ENCODE peak calls at places on chromosome 3, in nine cellular contexts. Q is fibroblast of lung; U is aorta; W is LoVo; Z is Peyer's patch; D is activated CD8-positive, alpha-beta T cell treated with anti-CD3 and anti-CD28 coated beads for 36 hours; I is psoas muscle; H is GM12892; G is pancreas. J is an unnamed sample.

GRCh38 chr3:46971742-46972141 is 4.8 kb downstream of the CCDC12 start:
- DNase-seq in H (no peak), Z (no peak), D (no peak), W (no peak), I (no peak), U (no peak), G (no peak), Q (no peak), J (no peak)

GRCh38 chr3:195882002-195882441 is 26.3 kb downstream of the TNK2 start:
- DNase-seq in H (no peak), D (no peak), G (no peak), I (peak; percentile 35), Q (no peak), Z (no peak), W (no peak), U (no peak), J (peak; percentile 75)

GRCh38 chr3:156161172-156161571 is 40.8 kb downstream of the KCNAB1 start:
- DNase-seq in Q (peak; percentile 40), H (no peak), G (no peak), W (no peak), Z (no peak), U (no peak), I (no peak), D (peak; percentile 49), J (no peak)

GRCh38 chr3:194189243-194189791 is 53.4 kb downstream of the HES1 start:
- DNase-seq in G (no peak), Z (no peak), D (no peak), Q (no peak), I (no peak), W (no peak), H (no peak), U (peak; percentile 52), J (no peak)

GRCh38 chr3:108097326-108098035 is 6.7 kb upstream of the CD47 start:
- DNase-seq in H (no peak), I (no peak), D (no peak), W (no peak), G (no peak), U (no peak), Q (no peak), Z (no peak), J (no peak)

GRCh38 chr3:46867550-46867898 is 4.3 kb upstream of the MYL3 start:
- DNase-seq in G (peak; percentile 84), H (no peak), Q (peak; percentile 73), Z (peak; percentile 65), I (peak; percentile 94), D (no peak), U (peak; percentile 89), W (no peak), J (no peak)

GRCh38 chr3:148943531-148944200 is 47.7 kb upstream of the GYG1 start:
- DNase-seq in Q (peak; percentile 91), Z (no peak), I (no peak), D (peak; percentile 30), H (peak; percentile 23), U (no peak), W (peak; percentile 81), G (no peak), J (no peak)

GRCh38 chr3:37136067-37136466 is 38.3 kb downstream of the LRRFIP2 start:
- DNase-seq in I (no peak), Z (no peak), Q (peak; percentile 47), G (no peak), H (no peak), U (no peak), W (no peak), D (no peak), J (no peak)

GRCh38 chr3:14523792-14524191 is 16.4 kb downstream of the GRIP2 start:
- DNase-seq in I (peak; percentile 62), H (no peak), D (no peak), G (no peak), U (no peak), Z (no peak), Q (peak; percentile 14), W (no peak), J (no peak)

GRCh38 chr3:3110299-3110630 is at the start of gene IL5RA:
- DNase-seq in U (no peak), G (no peak), Z (no peak), I (no peak), D (no peak), Q (peak; percentile 15), H (no peak), W (no peak), J (no peak)

GRCh38 chr3:45986303-45986982 is 9.2 kb downstream of the FYCO1 start:
- DNase-seq in I (no peak), H (no peak), D (no peak), G (peak; percentile 81), Q (peak; percentile 67), U (peak; percentile 79), W (peak; percentile 64), Z (no peak), J (no peak)

GRCh38 chr3:12229896-12230295 is 59.0 kb upstream of the PPARG start:
- DNase-seq in G (no peak), W (peak; percentile 23), U (no peak), I (no peak), Q (no peak), Z (peak; percentile 53), D (no peak), H (no peak), J (no peak)

GRCh38 chr3:171602072-171602471 is 141.9 kb upstream of the TNIK start:
- DNase-seq in G (no peak), U (no peak), Q (no peak), W (no peak), H (no peak), I (no peak), D (no peak), Z (no peak), J (no peak)

GRCh38 chr3:108518895-108519294 is 8.5 kb upstream of the MYH15 start:
- DNase-seq in G (no peak), Z (no peak), Q (no peak), D (no peak), U (no peak), I (no peak), H (no peak), W (no peak), J (no peak)

GRCh38 chr3:8869613-8870012 is 93.7 kb downstream of the RAD18 start:
- DNase-seq in Z (no peak), I (no peak), W (peak; percentile 69), U (no peak), Q (peak; percentile 74), D (no peak), H (no peak), G (no peak), J (no peak)

GRCh38 chr3:174936590-174936989 is 77.5 kb downstream of the NAALADL2 start:
- DNase-seq in H (no peak), U (no peak), D (no peak), Z (no peak), Q (no peak), G (no peak), I (no peak), W (no peak), J (no peak)

GRCh38 chr3:58386966-58387365 is 46.7 kb downstream of the PDHB start:
- DNase-seq in I (no peak), D (no peak), Q (peak; percentile 68), G (no peak), Z (peak; percentile 51), W (no peak), U (peak; percentile 57), H (no peak), J (no peak)

GRCh38 chr3:74643636-74644035 is 29.2 kb upstream of the CNTN3 start:
- DNase-seq in H (no peak), I (peak; percentile 64), W (no peak), Z (no peak), D (no peak), G (peak; percentile 81), U (no peak), Q (peak; percentile 86), J (no peak)

GRCh38 chr3:150462108-150462507 is 54.0 kb downstream of the TSC22D2 start:
- DNase-seq in H (no peak), D (no peak), I (no peak), G (no peak), W (no peak), Q (peak; percentile 57), U (no peak), Z (no peak), J (no peak)

GRCh38 chr3:89851974-89852621 is 744.7 kb downstream of the EPHA3 start:
- DNase-seq in U (no peak), Z (peak; percentile 48), I (no peak), G (no peak), D (peak; percentile 1), W (no peak), H (no peak), Q (peak; percentile 72), J (no peak)

GRCh38 chr3:117524890-117525289 is 815.3 kb downstream of the TUSC7 start:
- DNase-seq in H (no peak), I (no peak), W (no peak), Q (peak; percentile 67), Z (no peak), D (no peak), U (no peak), G (no peak), J (no peak)

GRCh38 chr3:71512000-71512399 is 71.5 kb downstream of the FOXP1 start:
- DNase-seq in Z (peak; percentile 60), I (no peak), G (no peak), Q (no peak), U (no peak), W (no peak), H (peak; percentile 16), D (peak; percentile 52), J (no peak)

GRCh38 chr3:192570757-192571156 is 156.6 kb downstream of the FGF12 start:
- DNase-seq in Z (no peak), H (no peak), D (no peak), I (no peak), Q (peak; percentile 2), G (no peak), U (no peak), W (no peak), J (no peak)

GRCh38 chr3:150756491-150757059 is 6.4 kb downstream of the SIAH2 start:
- DNase-seq in Q (no peak), U (no peak), W (no peak), D (no peak), I (no peak), G (no peak), H (no peak), Z (no peak), J (no peak)

GRCh38 chr3:127970966-127971592 is 56.0 kb downstream of the KBTBD12 start:
- DNase-seq in G (no peak), U (no peak), Z (peak; percentile 61), W (peak; percentile 73), I (no peak), H (no peak), Q (peak; percentile 67), D (peak; percentile 39), J (no peak)

GRCh38 chr3:184145120-184145524 is 10.0 kb downstream of the EIF2B5 start:
- DNase-seq in G (peak; percentile 59), H (no peak), Q (peak; percentile 56), I (peak; percentile 62), U (no peak), W (peak; percentile 25), D (peak; percentile 61), Z (peak; percentile 81), J (no peak)

GRCh38 chr3:172171396-172172075 is 132.2 kb downstream of the FNDC3B start:
- DNase-seq in H (no peak), U (no peak), G (no peak), Z (no peak), Q (no peak), I (no peak), W (no peak), D (no peak), J (no peak)

GRCh38 chr3:134294302-134294925 is 43.8 kb upstream of the RYK start:
- DNase-seq in I (no peak), Z (no peak), H (peak; percentile 41), G (no peak), D (peak; percentile 90), U (no peak), Q (no peak), W (no peak), J (no peak)

GRCh38 chr3:59938857-59939256 is 889.0 kb upstream of the CFAP20DC start:
- DNase-seq in Z (no peak), H (no peak), G (no peak), W (no peak), U (no peak), Q (no peak), D (no peak), I (no peak), J (no peak)

GRCh38 chr3:119580148-119580760 is 962 bp downstream of the ADPRH start:
- DNase-seq in D (peak; percentile 32), U (peak; percentile 67), Z (peak; percentile 77), I (peak; percentile 64), H (peak; percentile 58), W (no peak), Q (no peak), G (no peak), J (no peak)

GRCh38 chr3:33790091-33790490 is 8.3 kb upstream of the PDCD6IP start:
- DNase-seq in I (no peak), Z (no peak), Q (no peak), U (no peak), W (no peak), G (no peak), D (no peak), H (no peak), J (no peak)